ENCODE peak calls at places on chromosomes 5 and 9, in six cellular contexts. O is HCT116, S is lower lobe of right lung, L is IMR-90, G is heart left ventricle, C is PC-9. E is an unnamed sample.

GRCh38 chr9:76658510-76659231 is 105.6 kb upstream of the PCA3 start:
- DNase-seq in O (peak; percentile 26), S (no peak), G (no peak), C (no peak), L (peak; percentile 76), E (peak; percentile 84)

GRCh38 chr5:154756871-154757646 is 1.9 kb downstream of the LARP1 start:
- DNase-seq in L (peak; percentile 30), O (no peak), S (peak; percentile 73), C (peak; percentile 34), G (peak; percentile 74), E (peak; percentile 48)

GRCh38 chr5:159395202-159395601 is 64.9 kb upstream of the IL12B start:
- DNase-seq in O (no peak), L (no peak), G (no peak), S (no peak), C (no peak), E (no peak)

GRCh38 chr5:83900307-83900706 is 179.7 kb upstream of the HAPLN1 start:
- DNase-seq in S (no peak), G (no peak), O (no peak), L (peak; percentile 30), C (no peak), E (peak; percentile 17)

GRCh38 chr9:93612052-93612795 is 35.8 kb downstream of the PHF2 start:
- DNase-seq in C (no peak), L (peak; percentile 16), S (no peak), O (no peak), G (no peak), E (no peak)

GRCh38 chr9:131097948-131098278 is 1.6 kb downstream of the AIF1L start:
- DNase-seq in S (no peak), G (peak; percentile 85), O (no peak), L (no peak), C (no peak), E (no peak)

GRCh38 chr5:141001854-141002666 is 35.8 kb downstream of the PCDHAC2 start:
- DNase-seq in G (no peak), L (no peak), C (peak; percentile 37), S (peak; percentile 50), O (peak; percentile 31), E (peak; percentile 6)

GRCh38 chr9:99037768-99038167 is 67.1 kb upstream of the TGFBR1 start:
- DNase-seq in G (no peak), L (no peak), C (no peak), S (no peak), O (no peak), E (no peak)

GRCh38 chr9:34072868-34073590 is 24.3 kb upstream of the UBAP2 start:
- DNase-seq in G (no peak), O (no peak), L (peak; percentile 96), S (no peak), C (peak; percentile 14), E (peak; percentile 82)

GRCh38 chr5:50711280-50711679 is 44.8 kb downstream of the PARP8 start:
- DNase-seq in G (no peak), C (no peak), S (no peak), L (peak; percentile 8), O (no peak), E (no peak)

GRCh38 chr9:32738501-32739172 is 44.7 kb upstream of the TMEM215 start:
- DNase-seq in G (no peak), S (no peak), C (peak; percentile 15), L (no peak), O (peak; percentile 46), E (no peak)
- TF ChIP-seq CTCF in G (no peak), S (no peak), C (no peak), L (no peak), O (no peak), E (no peak)

GRCh38 chr9:113644321-113644720 is 180.8 kb downstream of the RGS3 start:
- DNase-seq in C (no peak), S (no peak), L (no peak), G (no peak), O (no peak), E (no peak)

GRCh38 chr9:113640418-113640817 is 176.9 kb downstream of the RGS3 start:
- DNase-seq in S (no peak), O (no peak), C (no peak), G (no peak), L (no peak), E (no peak)

GRCh38 chr9:113638916-113639315 is 175.4 kb downstream of the RGS3 start:
- DNase-seq in O (no peak), L (no peak), C (no peak), G (no peak), S (no peak), E (no peak)

GRCh38 chr9:113638504-113638903 is 175.0 kb downstream of the RGS3 start:
- DNase-seq in O (no peak), L (no peak), G (no peak), S (no peak), C (no peak), E (no peak)

GRCh38 chr9:113641100-113641885 is 177.8 kb downstream of the RGS3 start:
- DNase-seq in L (peak; percentile 52), C (no peak), G (no peak), S (no peak), O (no peak), E (no peak)
- H3K27me3 ChIP-seq in L (no peaks in the 10 kb centered on the region), C (no peaks in the 10 kb centered on the region), G (no peaks in the 10 kb centered on the region), S (no peaks in the 10 kb centered on the region), O (no peaks in the 10 kb centered on the region), E (peaks cover 10% of the 10 kb centered on the region)

GRCh38 chr5:138564242-138564641 is 11.0 kb downstream of the HSPA9 start:
- DNase-seq in S (no peak), G (no peak), C (no peak), O (no peak), L (no peak), E (no peak)
- H3K27ac ChIP-seq in S (no peak overlapping the region), G (no peak overlapping the region), C (no peak overlapping the region), O (no peak overlapping the region), L (no peak overlapping the region), E (no peak overlapping the region)

GRCh38 chr9:95070549-95071021 is 246.9 kb downstream of the FANCC start:
- DNase-seq in C (no peak), G (no peak), S (no peak), L (no peak), O (no peak), E (no peak)
- TF ChIP-seq CTCF in C (no peak), G (no peak), S (no peak), L (no peak), O (no peak), E (no peak)

DNA sequence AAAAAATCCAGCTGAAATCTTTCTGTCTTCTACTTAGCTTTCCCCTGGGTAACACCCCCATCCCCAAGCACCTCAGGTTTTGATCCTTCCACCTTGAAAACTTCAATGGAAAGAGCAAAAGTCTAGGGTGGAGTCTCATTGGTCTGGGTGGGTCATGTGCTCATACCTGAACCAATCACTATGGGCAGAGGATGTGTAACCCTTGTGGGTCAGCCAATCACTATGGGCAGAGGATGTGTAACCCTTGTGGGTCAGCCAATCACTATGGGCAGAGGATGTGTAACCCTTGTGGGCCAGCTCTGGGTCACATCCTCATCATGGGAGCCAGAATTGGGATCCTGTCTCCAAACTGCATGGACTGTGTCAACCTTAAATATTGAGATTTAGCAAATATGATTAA is 18.5 kb downstream of the NAIF1 start:
- DNase-seq in L (no peak), G (no peak), O (no peak), S (no peak), C (no peak), E (no peak)
- H3K27me3 ChIP-seq in L (no peaks in the 10 kb centered on the region), G (no peaks in the 10 kb centered on the region), O (no peaks in the 10 kb centered on the region), S (no peaks in the 10 kb centered on the region), C (no peaks in the 10 kb centered on the region), E (no peaks in the 10 kb centered on the region)

DNA sequence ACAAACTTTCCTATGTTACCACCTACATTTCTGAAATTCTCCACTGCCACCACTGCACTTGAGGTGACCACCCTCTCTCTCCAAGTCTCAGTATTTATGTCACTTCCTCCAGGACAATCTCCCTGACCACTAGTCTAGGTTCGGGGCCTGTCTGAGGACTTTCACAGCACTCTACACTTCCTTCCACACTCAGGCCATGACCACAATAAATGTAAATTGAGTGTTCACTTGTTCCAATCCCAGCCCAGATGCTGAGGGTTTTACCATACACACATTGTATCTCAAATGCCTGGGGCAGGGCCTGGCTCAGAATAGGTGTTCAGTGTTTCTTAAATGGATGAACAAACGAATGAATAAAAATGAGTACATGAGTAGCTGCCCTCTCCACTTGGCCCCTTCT is 26.9 kb upstream of the CCNG1 start:
- DNase-seq in O (no peak), L (no peak), G (no peak), S (no peak), C (no peak), E (no peak)
- H3K27ac ChIP-seq in O (no peak overlapping the region), L (no peak overlapping the region), G (no peak overlapping the region), S (no peak overlapping the region), C (peak overlapping the region; percentile 65), E (no peak overlapping the region)

GRCh38 chr9:133351908-133352634 is 4.1 kb downstream of the RPL7A start:
- DNase-seq in C (no peak), G (no peak), S (no peak), O (no peak), L (peak; percentile 60), E (peak; percentile 69)
- TF ChIP-seq CTCF in C (peak; percentile 67), G (peak; percentile 37), S (peak; percentile 52), O (peak; percentile 68), L (peak; percentile 59), E (peak; percentile 69)

E was measured in cardiac muscle cell.